ENCODE peak calls at places on chromosome 9, in ten cellular contexts. F is RWPE1; W is IMR-90; Z is Panc1; K is BJ; H is A549; X is nephron progenitor cell; U is NB4; A is CD4-positive, alpha-beta T cell; J is progenitor cell of endocrine pancreas. M is an unnamed sample.

GRCh38 chr9:16398676-16399075 is 471.8 kb downstream of the BNC2 start:
- DNase-seq in F (no peak), W (no peak), Z (no peak), K (no peak), H (no peak), X (no peak), U (no peak), A (no peak), J (no peak), M (no peak)

GRCh38 chr9:5113994-5114748 is 71.3 kb downstream of the INSL6 start:
- DNase-seq in F (no peak), W (no peak), Z (no peak), K (no peak), H (no peak), X (no peak), U (no peak), A (no peak), J (no peak), M (no peak)

GRCh38 chr9:122180633-122181032 is 20.9 kb downstream of the MORN5 start:
- DNase-seq in F (peak), W (peak), Z (peak), K (peak), H (peak), X (no peak), U (peak), A (no peak), J (no peak), M (no peak)

GRCh38 chr9:1738511-1739100 is 276.5 kb upstream of the SMARCA2 start:
- DNase-seq in F (no peak), W (no peak), Z (no peak), K (no peak), H (no peak), X (no peak), U (no peak), A (no peak), J (no peak), M (no peak)

GRCh38 chr9:21110708-21111576 is 30.7 kb downstream of the IFNW1 start:
- DNase-seq in F (peak), W (peak), Z (peak), K (no peak), H (peak), X (peak), U (peak), A (no peak), J (no peak), M (no peak)

GRCh38 chr9:122904466-122904822 is 715 bp downstream of the RC3H2 start:
- DNase-seq in F (peak), W (peak), Z (no peak), K (no peak), H (peak), X (peak), U (peak), A (no peak), J (peak), M (no peak)

GRCh38 chr9:137679249-137679648 is 60.4 kb downstream of the EHMT1 start:
- DNase-seq in F (no peak), W (no peak), Z (no peak), K (no peak), H (no peak), X (no peak), U (no peak), A (no peak), J (no peak), M (no peak)

GRCh38 chr9:81955625-81956024 is 12.3 kb downstream of the SPATA31D3 start:
- DNase-seq in F (no peak), W (no peak), Z (no peak), K (no peak), H (no peak), X (no peak), U (no peak), A (no peak), J (no peak), M (no peak)

GRCh38 chr9:18479405-18479804 is 5.5 kb downstream of the ADAMTSL1 start:
- DNase-seq in F (no peak), W (no peak), Z (no peak), K (no peak), H (no peak), X (no peak), U (no peak), A (no peak), J (no peak), M (no peak)

GRCh38 chr9:114504341-114505186 is 709 bp downstream of the WHRN start:
- DNase-seq in F (peak), W (peak), Z (no peak), K (no peak), H (peak), X (peak), U (no peak), A (peak), J (peak), M (peak)
- TF ChIP-seq CTCF in F (peak), W (peak), Z (peak), K (peak), H (peak), X (peak), U (no peak), A (no peak), J (peak), M (no peak)

GRCh38 chr9:108889649-108890067 is 27.6 kb downstream of the ACTL7A start:
- DNase-seq in F (peak), W (peak), Z (no peak), K (no peak), H (peak), X (no peak), U (peak), A (no peak), J (no peak), M (no peak)
- TF ChIP-seq CTCF in F (no peak), W (peak), Z (peak), K (no peak), H (peak), X (no peak), U (no peak), A (no peak), J (no peak), M (no peak)

DNA sequence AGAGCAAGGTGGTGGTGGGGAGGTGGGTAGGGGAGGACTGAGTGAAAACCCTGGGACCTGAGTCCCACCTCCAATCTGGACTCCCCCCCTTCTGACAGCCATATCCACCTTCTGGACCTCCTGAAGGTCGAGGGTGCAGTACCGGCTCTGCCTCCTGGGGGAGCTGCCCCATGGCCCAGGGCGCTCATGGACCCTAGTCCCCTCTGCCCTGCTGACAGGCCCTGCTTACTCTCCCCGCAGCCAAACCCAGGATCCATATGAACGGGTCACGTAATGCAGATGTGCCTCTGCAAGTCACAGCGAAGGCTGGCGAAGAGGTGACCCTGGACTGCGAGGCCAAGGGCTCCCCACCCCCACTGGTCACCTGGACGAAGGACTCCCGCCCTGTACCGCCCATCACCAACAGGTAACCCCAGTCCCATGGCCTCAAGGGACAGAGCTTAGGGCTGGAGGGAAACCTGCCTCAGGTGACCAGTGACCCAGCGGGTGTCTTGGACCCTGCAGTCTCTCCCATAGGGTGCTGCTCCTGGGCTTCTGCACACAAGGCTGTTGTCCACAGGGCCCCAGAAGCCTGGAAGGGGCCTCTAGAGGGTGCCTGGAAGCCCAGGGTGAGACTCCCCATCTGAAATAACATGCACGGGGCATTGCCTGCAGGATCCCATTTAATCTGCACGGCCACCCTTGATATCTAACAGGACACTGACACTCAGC is 61.7 kb downstream of the HMCN2 start:
- DNase-seq in F (no peak), W (no peak), Z (no peak), K (no peak), H (no peak), X (peak), U (peak), A (no peak), J (no peak), M (no peak)
- TF ChIP-seq CTCF in F (peak), W (peak), Z (no peak), K (peak), H (peak), X (peak), U (peak), A (no peak), J (peak), M (no peak)

GRCh38 chr9:87601595-87601994 is 103.9 kb downstream of the DAPK1 start:
- DNase-seq in F (no peak), W (no peak), Z (no peak), K (no peak), H (no peak), X (no peak), U (no peak), A (no peak), J (no peak), M (no peak)
- TF ChIP-seq CTCF in F (no peak), W (no peak), Z (no peak), K (no peak), H (no peak), X (no peak), U (no peak), A (no peak), J (no peak), M (no peak)

M was measured in activated B cell treated with CpG ODN at 0.5 μM for 24 hours.